ENCODE peak calls at places on chromosome 7, in five cellular contexts. One of them, this sample, is unnamed.

GRCh38 chr7:73864981-73865711 is 4.2 kb downstream of the TMEM270 start:
- DNase-seq in uterus: no peak
- DNase-seq in cardiac muscle cell: no peak
- DNase-seq in MM.1S: no peak
- DNase-seq in endodermal cell: no peak
- DNase-seq in this sample: no peak

GRCh38 chr7:13336227-13336626 is 648.8 kb downstream of the ARL4A start:
- DNase-seq in cardiac muscle cell: peak; percentile 21
- DNase-seq in uterus: no peak
- DNase-seq in endodermal cell: no peak
- DNase-seq in MM.1S: no peak
- DNase-seq in this sample: no peak

GRCh38 chr7:28747404-28747803 is 210.7 kb downstream of the TRIL start:
- DNase-seq in MM.1S: no peak
- DNase-seq in uterus: no peak
- DNase-seq in cardiac muscle cell: no peak
- DNase-seq in endodermal cell: no peak
- DNase-seq in this sample: no peak

GRCh38 chr7:67512481-67512880 is 515.8 kb downstream of the TYW1 start:
- DNase-seq in cardiac muscle cell: no peak
- DNase-seq in uterus: no peak
- DNase-seq in endodermal cell: peak; percentile 79
- DNase-seq in MM.1S: no peak
- DNase-seq in this sample: no peak

GRCh38 chr7:45700556-45700955 is 126.4 kb downstream of the ADCY1 start:
- DNase-seq in cardiac muscle cell: no peak
- DNase-seq in endodermal cell: peak; percentile 17
- DNase-seq in uterus: peak; percentile 24
- DNase-seq in MM.1S: no peak
- DNase-seq in this sample: no peak

GRCh38 chr7:85396676-85397075 is 209.8 kb upstream of the SEMA3D start:
- DNase-seq in cardiac muscle cell: no peak
- DNase-seq in uterus: no peak
- DNase-seq in MM.1S: no peak
- DNase-seq in endodermal cell: no peak
- DNase-seq in this sample: no peak

GRCh38 chr7:96198047-96198636 is 123.8 kb downstream of the SLC25A13 start:
- DNase-seq in uterus: no peak
- DNase-seq in MM.1S: no peak
- DNase-seq in endodermal cell: no peak
- DNase-seq in cardiac muscle cell: no peak
- DNase-seq in this sample: no peak

GRCh38 chr7:3042861-3043489 is 692 bp downstream of the CARD11 start:
- DNase-seq in uterus: no peak
- DNase-seq in MM.1S: peak; percentile 80
- DNase-seq in endodermal cell: peak; percentile 79
- DNase-seq in cardiac muscle cell: no peak
- DNase-seq in this sample: peak; percentile 61

GRCh38 chr7:42093361-42093905 is 143.6 kb downstream of the GLI3 start:
- DNase-seq in cardiac muscle cell: no peak
- DNase-seq in uterus: no peak
- DNase-seq in MM.1S: no peak
- DNase-seq in endodermal cell: no peak
- DNase-seq in this sample: no peak

GRCh38 chr7:86407291-86407690 is 236.4 kb upstream of the GRM3 start:
- DNase-seq in cardiac muscle cell: no peak
- DNase-seq in endodermal cell: no peak
- DNase-seq in uterus: no peak
- DNase-seq in MM.1S: no peak
- DNase-seq in this sample: no peak

GRCh38 chr7:134662871-134663205 is 16.2 kb downstream of the BPGM start:
- DNase-seq in cardiac muscle cell: no peak
- DNase-seq in endodermal cell: no peak
- DNase-seq in uterus: no peak
- DNase-seq in MM.1S: no peak
- DNase-seq in this sample: no peak

GRCh38 chr7:135211179-135211945 is at the start of gene WDR91:
- DNase-seq in endodermal cell: peak; percentile 99
- DNase-seq in uterus: peak; percentile 95
- DNase-seq in MM.1S: peak; percentile 97
- DNase-seq in cardiac muscle cell: peak; percentile 96
- DNase-seq in this sample: peak; percentile 79

GRCh38 chr7:116691664-116692063 is 19.7 kb downstream of the MET start:
- DNase-seq in MM.1S: no peak
- DNase-seq in endodermal cell: no peak
- DNase-seq in uterus: no peak
- DNase-seq in cardiac muscle cell: peak; percentile 47
- DNase-seq in this sample: no peak

GRCh38 chr7:112484671-112485097 is 3.9 kb downstream of the LSMEM1 start:
- DNase-seq in MM.1S: no peak
- DNase-seq in uterus: peak; percentile 35
- DNase-seq in endodermal cell: no peak
- DNase-seq in cardiac muscle cell: peak; percentile 88
- DNase-seq in this sample: peak; percentile 9

GRCh38 chr7:50709151-50709550 is 73.5 kb downstream of the GRB10 start:
- DNase-seq in uterus: no peak
- DNase-seq in MM.1S: no peak
- DNase-seq in endodermal cell: no peak
- DNase-seq in cardiac muscle cell: no peak
- DNase-seq in this sample: no peak

GRCh38 chr7:154899893-154900292 is 103.0 kb downstream of the PAXIP1 start:
- DNase-seq in cardiac muscle cell: no peak
- DNase-seq in endodermal cell: no peak
- DNase-seq in MM.1S: no peak
- DNase-seq in uterus: no peak
- DNase-seq in this sample: peak; percentile 85

GRCh38 chr7:128121731-128122576 is 90.7 kb upstream of the LRRC4 start:
- DNase-seq in MM.1S: no peak
- DNase-seq in uterus: no peak
- DNase-seq in cardiac muscle cell: peak; percentile 64
- DNase-seq in endodermal cell: no peak
- DNase-seq in this sample: no peak

GRCh38 chr7:123871998-123872867 is 27.3 kb downstream of the HYAL4 start:
- DNase-seq in cardiac muscle cell: peak; percentile 74
- DNase-seq in endodermal cell: peak; percentile 81
- DNase-seq in MM.1S: peak; percentile 71
- DNase-seq in uterus: no peak
- DNase-seq in this sample: peak; percentile 37

GRCh38 chr7:102220229-102220850 is 66.3 kb upstream of the SH2B2 start:
- DNase-seq in endodermal cell: peak; percentile 58
- DNase-seq in uterus: no peak
- DNase-seq in cardiac muscle cell: no peak
- DNase-seq in MM.1S: no peak
- DNase-seq in this sample: no peak

GRCh38 chr7:74094224-74095095 is 10.9 kb downstream of the LIMK1 start:
- DNase-seq in MM.1S: no peak
- DNase-seq in uterus: peak; percentile 82
- DNase-seq in cardiac muscle cell: peak; percentile 88
- DNase-seq in endodermal cell: peak; percentile 93
- DNase-seq in this sample: no peak

GRCh38 chr7:102255501-102255900 is 31.2 kb upstream of the SH2B2 start:
- DNase-seq in endodermal cell: no peak
- DNase-seq in MM.1S: no peak
- DNase-seq in cardiac muscle cell: no peak
- DNase-seq in uterus: no peak
- DNase-seq in this sample: no peak

GRCh38 chr7:119086026-119086425 is 861.5 kb downstream of the ANKRD7 start:
- DNase-seq in endodermal cell: no peak
- DNase-seq in MM.1S: no peak
- DNase-seq in cardiac muscle cell: no peak
- DNase-seq in uterus: no peak
- DNase-seq in this sample: no peak

GRCh38 chr7:8214162-8214897 is 47.6 kb downstream of the ICA1 start:
- DNase-seq in uterus: peak; percentile 50
- DNase-seq in MM.1S: no peak
- DNase-seq in cardiac muscle cell: no peak
- DNase-seq in endodermal cell: no peak
- DNase-seq in this sample: no peak

GRCh38 chr7:102875700-102876192 is 37.1 kb upstream of the LRRC17 start:
- DNase-seq in uterus: no peak
- DNase-seq in endodermal cell: peak; percentile 50
- DNase-seq in MM.1S: no peak
- DNase-seq in cardiac muscle cell: peak; percentile 94
- DNase-seq in this sample: no peak

DNA sequence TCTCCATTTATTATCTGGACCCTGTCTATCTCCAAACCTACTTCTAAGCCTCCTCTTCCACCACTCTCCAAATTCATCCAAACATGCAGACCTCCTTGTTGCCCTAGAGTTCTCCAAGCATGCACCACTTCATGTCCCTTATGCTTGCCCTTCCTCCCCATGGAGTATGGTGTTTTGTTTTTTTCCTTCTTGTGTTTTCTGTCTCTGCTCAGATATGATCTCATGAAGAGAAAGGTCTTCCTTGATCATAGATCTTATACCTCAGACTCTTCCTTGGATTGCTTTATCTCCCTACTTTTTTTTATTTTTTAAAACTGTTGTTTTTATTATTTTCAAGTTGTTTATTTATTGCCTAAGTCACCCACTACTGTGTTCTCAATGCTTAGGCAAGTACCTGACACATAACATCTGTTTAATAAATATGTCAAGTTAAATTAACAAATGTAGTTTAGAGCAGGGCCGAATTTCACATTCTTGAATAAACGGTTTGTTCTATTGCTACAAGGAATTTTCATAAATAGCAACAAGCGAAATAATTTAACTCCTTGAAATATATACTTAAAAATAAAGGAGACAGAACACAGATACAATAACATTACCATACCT is 84.5 kb downstream of the HGF start:
- DNase-seq in endodermal cell: no peak
- DNase-seq in uterus: no peak
- DNase-seq in MM.1S: no peak
- DNase-seq in cardiac muscle cell: no peak
- DNase-seq in this sample: no peak
- H3K4me3 ChIP-seq in endodermal cell: no peak overlapping the region
- H3K4me3 ChIP-seq in uterus: no peak overlapping the region
- H3K4me3 ChIP-seq in MM.1S: no peak overlapping the region
- H3K4me3 ChIP-seq in cardiac muscle cell: no peak overlapping the region
- H3K4me3 ChIP-seq in this sample: no peak overlapping the region

DNA sequence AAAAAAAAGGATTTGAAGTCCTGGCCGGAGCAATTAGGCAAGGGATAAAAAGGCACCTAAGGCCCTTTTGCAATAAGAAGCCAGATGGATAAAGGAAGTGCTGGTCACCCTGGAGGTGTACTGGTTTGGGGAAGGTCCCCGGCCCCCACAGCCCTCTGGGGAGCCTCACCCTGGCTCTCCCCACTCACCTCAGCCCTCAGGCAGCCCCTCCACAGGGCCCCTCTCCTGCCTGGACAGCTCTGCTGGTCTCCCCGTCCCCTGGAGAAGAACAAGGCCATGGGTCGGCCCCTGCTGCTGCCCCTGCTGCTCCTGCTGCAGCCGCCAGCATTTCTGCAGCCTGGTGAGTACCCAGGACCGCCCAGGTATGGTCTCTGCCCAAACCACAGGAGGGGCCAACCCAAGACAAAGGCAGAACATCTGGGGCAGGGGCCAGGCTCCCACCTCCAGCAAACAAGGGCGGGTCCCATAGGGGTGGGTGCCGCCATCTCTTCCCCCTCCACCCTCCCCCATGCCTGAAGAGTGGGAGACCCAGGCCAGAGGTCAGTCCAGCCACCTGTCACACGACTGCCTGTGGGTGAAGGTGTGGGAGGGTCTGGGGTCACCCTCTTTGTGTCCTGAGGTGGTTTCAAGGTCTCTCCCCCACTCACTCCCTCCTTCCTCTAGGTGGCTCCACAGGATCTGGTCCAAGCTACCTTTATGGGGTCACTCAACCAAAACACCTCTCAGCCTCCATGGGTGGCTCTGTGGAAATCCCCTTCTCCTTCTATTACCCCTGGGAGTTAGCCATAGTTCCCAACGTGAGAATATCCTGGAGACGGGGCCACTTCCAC is at the start of gene PILRB:
- DNase-seq in cardiac muscle cell: no peak
- DNase-seq in endodermal cell: no peak
- DNase-seq in MM.1S: no peak
- DNase-seq in uterus: no peak
- DNase-seq in this sample: no peak
- H3K4me3 ChIP-seq in cardiac muscle cell: no peak within 1 kb of the TSS
- H3K4me3 ChIP-seq in endodermal cell: no peak within 1 kb of the TSS
- H3K4me3 ChIP-seq in MM.1S: no peak within 1 kb of the TSS
- H3K4me3 ChIP-seq in uterus: no peak within 1 kb of the TSS
- H3K4me3 ChIP-seq in this sample: no peak within 1 kb of the TSS

DNA sequence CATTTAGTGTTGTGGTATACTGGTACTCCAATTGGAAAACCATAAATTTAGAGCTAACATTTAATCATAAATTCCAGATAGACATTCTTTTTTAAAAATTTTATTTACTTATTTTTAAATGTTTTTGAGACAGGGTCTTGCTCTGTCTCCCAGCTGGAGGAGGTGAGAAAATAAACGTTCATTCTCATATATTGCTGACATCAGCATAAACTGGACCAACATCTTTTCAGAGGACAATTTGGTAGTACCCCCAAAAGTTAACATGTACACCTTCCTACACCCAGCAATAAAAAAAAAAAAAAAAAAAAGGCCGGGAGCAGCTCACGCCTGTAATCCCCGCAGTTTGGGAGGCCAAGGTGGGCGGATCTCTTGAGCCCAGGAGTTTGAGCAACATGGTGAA is 5.2 kb downstream of the TAS2R60 start:
- DNase-seq in MM.1S: no peak
- DNase-seq in uterus: no peak
- DNase-seq in endodermal cell: no peak
- DNase-seq in cardiac muscle cell: no peak
- DNase-seq in this sample: no peak
- H3K4me3 ChIP-seq in MM.1S: no peak overlapping the region
- H3K4me3 ChIP-seq in uterus: no peak overlapping the region
- H3K4me3 ChIP-seq in endodermal cell: no peak overlapping the region
- H3K4me3 ChIP-seq in cardiac muscle cell: no peak overlapping the region
- H3K4me3 ChIP-seq in this sample: no peak overlapping the region

DNA sequence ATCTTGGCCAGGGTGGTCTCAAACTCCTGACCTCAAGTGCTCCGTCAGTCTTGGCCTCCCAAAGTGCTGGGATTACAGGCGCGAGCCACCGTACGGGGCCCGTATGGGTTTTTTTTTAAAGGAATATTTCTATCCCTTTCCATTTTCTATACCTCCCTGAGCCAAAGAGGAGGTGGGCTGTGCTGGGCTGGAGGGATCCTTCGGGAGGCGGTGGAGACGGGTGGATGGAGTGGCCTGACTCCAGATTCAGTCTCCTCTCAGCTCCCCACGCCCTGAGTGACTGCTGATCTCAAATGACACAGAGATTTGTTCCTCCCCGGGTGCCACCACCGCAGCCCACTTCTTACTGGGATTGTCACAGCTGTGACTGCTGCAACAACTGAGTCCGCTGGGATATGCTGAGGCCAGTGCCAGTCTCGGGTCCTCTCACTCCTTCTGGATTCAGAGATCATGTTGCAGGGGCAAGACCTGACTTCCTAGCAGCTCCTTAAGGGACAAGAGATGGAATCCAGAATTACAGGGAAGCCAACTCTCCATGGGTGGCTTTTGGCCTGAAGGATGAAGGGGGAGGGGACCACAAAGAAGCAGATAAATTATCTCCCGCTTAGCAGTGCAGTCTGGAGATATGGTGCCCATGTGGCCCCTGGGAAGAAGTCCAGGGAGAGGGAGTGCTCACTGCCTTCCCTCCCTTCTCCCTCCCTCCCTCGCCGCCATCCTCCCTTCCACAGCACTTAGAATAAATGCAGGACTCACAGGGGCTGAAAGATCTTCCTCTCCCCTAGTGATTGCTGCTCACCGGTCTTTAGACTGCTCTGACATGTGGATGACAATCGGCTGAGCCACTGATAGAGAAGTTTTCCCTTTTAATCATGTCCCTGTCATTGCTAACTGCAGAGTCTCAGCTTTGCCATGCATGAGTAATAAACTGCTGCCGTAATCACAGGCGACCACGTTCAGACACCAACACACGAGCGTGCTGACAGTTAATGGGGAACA is 14.3 kb downstream of the GALNT17 start:
- DNase-seq in endodermal cell: peak; percentile 50
- DNase-seq in uterus: no peak
- DNase-seq in cardiac muscle cell: no peak
- DNase-seq in MM.1S: no peak
- DNase-seq in this sample: no peak
- H3K4me3 ChIP-seq in endodermal cell: no peak overlapping the region
- H3K4me3 ChIP-seq in uterus: no peak overlapping the region
- H3K4me3 ChIP-seq in cardiac muscle cell: no peak overlapping the region
- H3K4me3 ChIP-seq in MM.1S: no peak overlapping the region
- H3K4me3 ChIP-seq in this sample: no peak overlapping the region

This sample was measured in Jurkat, Clone E6-1.